ENCODE peak calls at places on chromosomes 3 and 15, in five cellular contexts. V is osteoblast, B is type B pancreatic cell, A is hepatocyte, S is OCI-LY7. T is an unnamed sample.

GRCh38 chr3:55000546-55000945 is 72.7 kb upstream of the LRTM1 start:
- DNase-seq in V (peak; percentile 84), B (no peak), A (peak; percentile 77), S (no peak), T (peak; percentile 92)

GRCh38 chr3:100160516-100160915 is 46.2 kb upstream of the FILIP1L start:
- DNase-seq in V (no peak), B (no peak), A (no peak), S (no peak), T (peak; percentile 26)

GRCh38 chr3:30443756-30444673 is 162.4 kb upstream of the TGFBR2 start:
- DNase-seq in V (no peak), B (no peak), A (no peak), S (no peak), T (peak; percentile 77)

GRCh38 chr3:71510485-71510884 is 73.0 kb downstream of the FOXP1 start:
- DNase-seq in V (peak; percentile 89), B (no peak), A (peak; percentile 40), S (peak; percentile 68), T (peak; percentile 87)

GRCh38 chr3:13349823-13350222 is 70.3 kb downstream of the NUP210 start:
- DNase-seq in V (peak; percentile 29), B (no peak), A (no peak), S (no peak), T (no peak)

GRCh38 chr3:57962448-57962834 is 45.8 kb upstream of the FLNB start:
- DNase-seq in V (no peak), B (no peak), A (no peak), S (no peak), T (no peak)

GRCh38 chr15:55917881-55918296 is 75.5 kb downstream of the NEDD4 start:
- DNase-seq in V (peak; percentile 59), B (no peak), A (peak; percentile 75), S (peak; percentile 22), T (peak; percentile 96)

GRCh38 chr3:125143982-125144652 is 68.4 kb downstream of the SLC12A8 start:
- DNase-seq in V (peak; percentile 89), B (no peak), A (no peak), S (no peak), T (peak; percentile 63)

DNA sequence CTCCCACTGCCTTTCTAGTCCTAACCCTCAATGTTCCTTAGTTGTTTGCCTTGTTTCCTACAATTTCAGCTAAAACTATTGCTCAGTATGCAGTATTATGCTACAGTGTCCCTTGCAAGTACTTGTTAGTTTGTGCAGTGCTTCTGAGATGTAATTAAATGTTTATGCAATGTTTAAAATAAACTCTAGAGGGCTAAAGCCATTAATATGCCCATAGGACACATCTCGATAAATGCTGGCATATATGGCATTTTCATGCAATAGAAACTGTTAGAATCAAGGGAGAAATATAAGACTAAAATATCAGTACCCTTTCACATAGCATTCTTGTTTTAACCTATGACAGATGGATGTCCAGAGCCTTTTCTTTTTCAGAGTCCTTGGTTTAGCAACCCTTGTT is 59.8 kb upstream of the ACKR4 start:
- DNase-seq in V (no peak), B (no peak), A (no peak), S (no peak), T (no peak)
- TF ChIP-seq CTCF in V (no peak), B (peak; percentile 32), A (no peak), S (peak; percentile 36), T (no peak)

GRCh38 chr3:185270262-185270955 is 16.6 kb upstream of the EHHADH start:
- DNase-seq in V (peak; percentile 90), B (no peak), A (peak; percentile 55), S (no peak), T (peak; percentile 62)
- TF ChIP-seq CTCF in V (peak; percentile 65), B (peak; percentile 70), A (peak; percentile 43), S (peak; percentile 45), T (peak; percentile 72)

DNA sequence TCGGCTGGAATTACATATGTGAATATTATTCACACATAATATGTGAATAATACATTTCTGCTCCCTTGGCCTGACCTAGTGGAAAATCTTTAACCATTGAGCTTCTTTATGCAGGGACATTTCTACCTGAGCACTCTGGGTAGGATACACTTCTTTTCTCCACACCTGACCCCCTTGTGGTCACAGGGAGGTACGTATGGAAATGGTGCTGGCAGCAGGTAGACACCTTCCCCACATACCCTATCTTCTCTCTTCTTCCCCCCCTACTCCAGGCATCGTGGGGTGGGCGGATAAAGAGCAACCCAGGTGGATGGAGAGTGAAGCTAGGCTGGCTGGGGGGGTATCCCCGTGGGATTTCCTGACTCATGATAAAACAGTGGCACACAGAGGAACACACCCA is 312.1 kb downstream of the ARRDC4 start:
- DNase-seq in V (no peak), B (no peak), A (no peak), S (no peak), T (no peak)
- TF ChIP-seq CTCF in V (no peak), B (no peak), A (no peak), S (no peak), T (no peak)

GRCh38 chr3:59001675-59002074 is 48.1 kb downstream of the CFAP20DC start:
- DNase-seq in V (no peak), B (no peak), A (no peak), S (no peak), T (no peak)

GRCh38 chr3:58996730-58997129 is 53.1 kb downstream of the CFAP20DC start:
- DNase-seq in V (no peak), B (no peak), A (no peak), S (no peak), T (no peak)

GRCh38 chr3:58999134-58999778 is 50.6 kb downstream of the CFAP20DC start:
- DNase-seq in V (peak; percentile 2), B (no peak), A (peak; percentile 18), S (no peak), T (no peak)

GRCh38 chr3:58998476-58999117 is 51.2 kb downstream of the CFAP20DC start:
- DNase-seq in V (peak; percentile 95), B (no peak), A (peak; percentile 54), S (no peak), T (peak; percentile 92)

DNA sequence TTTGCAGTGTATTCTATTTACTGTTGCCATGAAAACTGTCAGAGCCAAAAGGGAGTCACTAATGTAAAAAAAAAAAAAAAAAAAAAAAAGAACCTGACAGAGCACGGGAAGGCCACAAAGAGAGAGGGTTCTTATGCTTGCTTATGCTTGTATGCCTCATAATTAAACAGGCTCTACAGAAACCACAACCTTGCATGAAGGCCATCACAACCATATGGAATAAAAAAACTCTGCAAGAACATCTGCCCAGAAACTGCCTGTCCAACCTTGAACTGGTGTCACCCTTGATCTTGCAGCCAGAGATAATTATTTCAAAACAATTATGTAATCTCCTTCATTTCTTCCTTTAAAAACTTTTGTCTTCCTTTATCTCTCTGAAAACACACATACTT is 50.0 kb downstream of the CFAP20DC start:
- DNase-seq in V (no peak), B (no peak), A (no peak), S (no peak), T (no peak)
- TF ChIP-seq CTCF in V (no peak), B (no peak), A (no peak), S (no peak), T (no peak)

DNA sequence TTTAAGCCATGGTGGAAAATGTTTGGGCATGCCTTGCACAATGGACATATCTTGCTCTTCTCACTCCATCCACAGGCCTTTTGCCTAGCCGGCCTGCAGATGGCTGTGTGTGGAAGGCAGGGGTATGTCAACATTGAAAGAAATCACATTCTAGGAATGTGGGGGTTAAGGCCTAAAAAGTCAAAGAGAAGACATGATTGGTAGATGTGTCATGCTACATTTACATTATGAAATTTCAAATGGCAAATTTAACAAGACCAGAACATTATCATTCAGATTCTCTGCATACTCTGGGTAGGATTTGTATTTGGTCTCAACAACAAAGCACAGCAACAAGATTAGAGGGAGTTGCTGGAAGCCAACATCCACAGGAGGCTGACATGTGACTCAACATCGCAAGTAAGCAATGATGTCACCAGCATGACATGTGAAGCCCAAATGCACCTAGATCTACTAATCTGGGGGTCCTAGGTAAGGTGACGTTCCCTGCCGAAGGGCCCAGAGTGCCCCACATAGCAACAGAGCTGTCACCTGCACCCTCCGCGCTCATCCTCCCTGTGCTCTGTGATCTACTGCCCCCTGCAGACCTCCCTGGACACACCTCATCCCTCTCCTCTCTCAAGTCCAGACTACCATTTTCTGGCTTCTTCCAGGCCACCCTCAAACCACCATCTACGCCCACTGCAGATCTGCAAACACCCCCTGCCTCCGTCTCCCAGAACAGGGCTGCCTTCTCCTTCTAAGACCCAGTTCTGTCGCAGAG is 39.4 kb downstream of the CLDN18 start:
- DNase-seq in V (peak; percentile 62), B (no peak), A (no peak), S (no peak), T (peak; percentile 92)
- TF ChIP-seq CTCF in V (peak; percentile 21), B (no peak), A (no peak), S (peak; percentile 21), T (peak; percentile 40)

T was measured in choroid plexus epithelial cell.